ENCODE peak calls at places on chromosomes 5 and 9, in four cellular contexts. R is HEK293T, W is HepG2, Z is GM12878. M is an unnamed sample.

GRCh38 chr9:74861773-74862172 is 25.9 kb downstream of the TRPM6 start:
- DNase-seq in W (no peak), Z (no peak), R (no peak), M (no peak)

GRCh38 chr9:123432331-123433236 is 76.6 kb downstream of the CRB2 start:
- DNase-seq in R (no peak), W (no peak), Z (no peak), M (no peak)

GRCh38 chr5:116605310-116606070 is 30.9 kb upstream of the SEMA6A start:
- DNase-seq in W (no peak), R (no peak), Z (no peak), M (no peak)

GRCh38 chr9:14057347-14058077 is 256.4 kb downstream of the NFIB start:
- DNase-seq in R (no peak), W (no peak), Z (no peak), M (no peak)

GRCh38 chr5:169920446-169920845 is 59.8 kb downstream of the INSYN2B start:
- DNase-seq in Z (no peak), R (no peak), W (no peak), M (no peak)

GRCh38 chr5:59596586-59597348 is 296.8 kb downstream of the PDE4D start:
- DNase-seq in W (no peak), Z (no peak), R (no peak), M (no peak)

GRCh38 chr9:70868661-70869652 is 252.5 kb downstream of the TRPM3 start:
- DNase-seq in W (no peak), Z (no peak), R (peak), M (no peak)

GRCh38 chr9:133974631-133975341 is 17.3 kb downstream of the VAV2 start:
- DNase-seq in Z (no peak), R (no peak), W (no peak), M (no peak)

GRCh38 chr5:152004095-152004494 is 79.4 kb upstream of the GLRA1 start:
- DNase-seq in W (no peak), Z (no peak), R (no peak), M (no peak)

GRCh38 chr5:6541256-6542013 is 91.4 kb downstream of the NSUN2 start:
- DNase-seq in Z (no peak), W (no peak), R (no peak), M (no peak)

GRCh38 chr9:86795047-86795437 is 152.3 kb downstream of the GAS1 start:
- DNase-seq in R (no peak), W (no peak), Z (no peak), M (no peak)

GRCh38 chr5:95520176-95520575 is 34.6 kb downstream of the SKIC3 start:
- DNase-seq in W (no peak), R (no peak), Z (no peak), M (no peak)

GRCh38 chr5:372911-373709 is 51.6 kb downstream of the AHRR start:
- DNase-seq in R (peak), W (no peak), Z (no peak), M (no peak)

GRCh38 chr5:117336208-117336607 is 761.6 kb upstream of the SEMA6A start:
- DNase-seq in R (no peak), W (no peak), Z (no peak), M (no peak)

GRCh38 chr9:69877852-69878507 is 57.4 kb downstream of the CFAP95 start:
- DNase-seq in W (peak), R (peak), Z (no peak), M (peak)

GRCh38 chr5:102867999-102868662 is 113.0 kb downstream of the PAM start:
- DNase-seq in Z (no peak), W (no peak), R (no peak), M (no peak)

GRCh38 chr5:74766348-74766886 is 500 bp downstream of the GFM2 start:
- DNase-seq in Z (no peak), R (peak), W (peak), M (peak)

GRCh38 chr5:154653764-154654483 is 101.3 kb upstream of the LARP1 start:
- DNase-seq in R (no peak), W (no peak), Z (no peak), M (peak)

GRCh38 chr5:176810687-176811501 is 535 bp downstream of the UNC5A start:
- DNase-seq in Z (no peak), R (no peak), W (no peak), M (no peak)

GRCh38 chr5:78628260-78629024 is 20.1 kb downstream of the LHFPL2 start:
- DNase-seq in R (no peak), Z (no peak), W (no peak), M (no peak)

GRCh38 chr5:1785984-1786383 is 13.7 kb downstream of the MRPL36 start:
- DNase-seq in R (no peak), W (no peak), Z (no peak), M (no peak)

GRCh38 chr5:173757817-173758216 is 130.3 kb upstream of the CPEB4 start:
- DNase-seq in Z (no peak), R (no peak), W (no peak), M (no peak)

GRCh38 chr5:180803181-180804128 is 849 bp upstream of the MGAT1 start:
- DNase-seq in W (peak), R (no peak), Z (peak), M (peak)

GRCh38 chr9:122033775-122034373 is 59.2 kb downstream of the TTLL11 start:
- DNase-seq in Z (no peak), R (no peak), W (no peak), M (no peak)

GRCh38 chr5:98108497-98108896 is 665.0 kb upstream of the RGMB start:
- DNase-seq in Z (no peak), W (no peak), R (no peak), M (no peak)

GRCh38 chr9:94084314-94084713 is at the start of gene PTPDC1:
- DNase-seq in Z (no peak), R (peak), W (peak), M (peak)

GRCh38 chr9:129290606-129291005 is 112.5 kb upstream of the IER5L start:
- DNase-seq in Z (no peak), W (no peak), R (no peak), M (no peak)
- TF ChIP-seq TARDBP in Z (no peak), W (no peak), R (no peak), M (no peak)

GRCh38 chr5:111337688-111338087 is 113.5 kb downstream of the CAMK4 start:
- DNase-seq in Z (peak), R (no peak), W (no peak), M (no peak)
- TF ChIP-seq TARDBP in Z (no peak), R (no peak), W (no peak), M (no peak)

GRCh38 chr9:130451509-130452388 is 7.0 kb downstream of the ASS1 start:
- DNase-seq in Z (no peak), W (peak), R (peak), M (peak)
- TF ChIP-seq TARDBP in Z (no peak), W (peak), R (no peak), M (no peak)

GRCh38 chr9:96333958-96334357 is 32.0 kb upstream of the HSD17B3 start:
- DNase-seq in Z (no peak), R (no peak), W (no peak), M (no peak)

GRCh38 chr9:96342553-96343245 is 40.7 kb upstream of the HSD17B3 start:
- DNase-seq in W (no peak), R (no peak), Z (no peak), M (no peak)

GRCh38 chr9:96340707-96341106 is 38.7 kb upstream of the HSD17B3 start:
- DNase-seq in W (peak), Z (no peak), R (no peak), M (no peak)

DNA sequence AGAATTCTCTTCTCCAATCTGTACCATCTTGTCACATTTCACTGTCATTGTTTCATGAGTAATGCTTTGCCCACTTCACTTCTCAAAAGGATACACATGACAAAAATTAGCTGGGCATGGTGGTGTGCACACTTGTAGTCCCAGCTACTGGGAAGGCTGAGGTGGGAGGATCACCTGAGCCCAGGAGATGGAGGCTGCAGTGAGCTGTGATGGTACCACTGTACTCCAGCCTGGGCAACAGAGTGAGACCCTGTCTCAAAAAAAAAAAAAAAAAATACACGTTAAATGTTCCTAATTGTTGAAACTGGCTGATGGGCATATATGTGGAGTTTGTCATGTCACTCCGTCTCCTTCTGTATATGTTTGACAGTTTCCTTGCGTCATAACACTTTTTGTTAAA is 36.3 kb upstream of the HSD17B3 start:
- DNase-seq in W (no peak), Z (no peak), R (no peak), M (no peak)
- TF ChIP-seq TARDBP in W (no peak), Z (no peak), R (no peak), M (no peak)

GRCh38 chr5:134051305-134051704 is 46.5 kb upstream of the VDAC1 start:
- DNase-seq in W (no peak), Z (no peak), R (no peak), M (no peak)
- TF ChIP-seq TARDBP in W (no peak), Z (no peak), R (no peak), M (no peak)

DNA sequence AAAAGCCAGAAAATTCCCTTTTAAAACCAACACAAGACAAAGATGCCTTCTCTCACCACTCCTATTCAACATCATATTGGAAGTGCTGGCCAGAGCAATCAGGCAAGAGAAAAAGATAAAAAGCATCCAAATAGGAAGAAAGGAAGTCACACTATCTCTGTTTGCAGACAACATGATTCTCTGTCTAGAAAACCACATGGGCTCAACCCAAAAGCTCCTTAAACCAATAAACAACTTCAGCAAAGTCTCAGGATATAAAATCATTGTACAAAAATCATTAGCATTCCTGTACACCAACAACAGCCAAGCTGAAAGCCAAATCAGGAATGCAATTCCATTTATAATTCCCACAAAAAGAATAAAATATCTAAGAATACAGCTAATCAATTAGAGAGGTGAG is 112.0 kb downstream of the ADAMTSL1 start:
- DNase-seq in Z (no peak), R (no peak), W (no peak), M (no peak)
- TF ChIP-seq TARDBP in Z (no peak), R (no peak), W (no peak), M (no peak)

GRCh38 chr5:56319281-56320242 is 86.4 kb upstream of the ANKRD55 start:
- DNase-seq in W (peak), R (no peak), Z (no peak), M (no peak)
- TF ChIP-seq TARDBP in W (no peak), R (no peak), Z (no peak), M (no peak)

GRCh38 chr5:42974546-42974945 is 65.6 kb downstream of the ANXA2R start:
- DNase-seq in R (no peak), Z (no peak), W (no peak), M (no peak)
- TF ChIP-seq TARDBP in R (no peak), Z (no peak), W (no peak), M (no peak)

GRCh38 chr5:121969660-121970295 is 8.0 kb downstream of the SRFBP1 start:
- DNase-seq in R (no peak), Z (no peak), W (no peak), M (no peak)
- TF ChIP-seq TARDBP in R (no peak), Z (no peak), W (no peak), M (no peak)

GRCh38 chr5:172740483-172741205 is 30.4 kb downstream of the DUSP1 start:
- DNase-seq in R (no peak), Z (no peak), W (no peak), M (no peak)
- TF ChIP-seq TARDBP in R (no peak), Z (no peak), W (no peak), M (no peak)

M was measured in K562.